ENCODE peak calls at places on chromosome 2, in eight cellular contexts. G is A673, J is A172, H is AG20443, Q is HepG2, B is endodermal cell, R is T-helper 22 cell, W is A549. Y is an unnamed sample.

GRCh38 chr2:85087541-85087940 is 45.7 kb upstream of the TCF7L1 start:
- DNase-seq in R (no peak), Q (no peak), W (no peak), J (no peak), G (no peak), H (no peak), B (no peak), Y (no peak)

GRCh38 chr2:163157411-163157810 is 318.8 kb upstream of the KCNH7 start:
- DNase-seq in Q (no peak), G (no peak), J (no peak), H (no peak), R (no peak), B (no peak), W (no peak), Y (no peak)

GRCh38 chr2:110146183-110146944 is 30.7 kb upstream of the MALL start:
- DNase-seq in J (no peak), H (no peak), B (no peak), W (no peak), Q (peak), R (no peak), G (no peak), Y (no peak)

GRCh38 chr2:72908741-72909140 is 8.6 kb upstream of the EMX1 start:
- DNase-seq in B (no peak), G (no peak), Q (no peak), R (no peak), H (no peak), W (no peak), J (no peak), Y (no peak)

GRCh38 chr2:120666433-120666832 is 69.2 kb upstream of the GLI2 start:
- DNase-seq in Q (no peak), G (no peak), R (no peak), H (no peak), J (no peak), B (no peak), W (no peak), Y (no peak)

GRCh38 chr2:216551669-216552068 is 53.0 kb downstream of the RPL37A start:
- DNase-seq in H (no peak), R (no peak), B (no peak), G (no peak), W (no peak), J (no peak), Q (no peak), Y (no peak)

GRCh38 chr2:226903179-226903578 is 67.3 kb downstream of the RHBDD1 start:
- DNase-seq in B (no peak), Q (no peak), H (peak), R (no peak), G (no peak), W (peak), J (peak), Y (no peak)

GRCh38 chr2:3338360-3338759 is 39.3 kb downstream of the EIPR1 start:
- DNase-seq in B (no peak), W (no peak), R (no peak), Q (no peak), H (no peak), G (no peak), J (no peak), Y (no peak)

GRCh38 chr2:69767034-69767433 is 25.1 kb downstream of the ANXA4 start:
- DNase-seq in W (no peak), G (no peak), Q (no peak), H (peak), R (no peak), B (no peak), J (peak), Y (no peak)

GRCh38 chr2:105118960-105119359 is 81.1 kb downstream of the MRPS9 start:
- DNase-seq in R (no peak), W (no peak), J (no peak), G (no peak), Q (no peak), B (peak), H (no peak), Y (peak)

Y was measured in mesendoderm.